ENCODE peak calls at places on chromosomes 13 and 19, in nine cellular contexts. L is cardiac fibroblast; I is H9; J is mesenchymal stem cell; F is stimulated activated CD4-positive, alpha-beta T cell treated with anti-CD3 and anti-CD28 coated beads, Interleukin-12 subunit alpha, Interleukin-12 subunit beta, amount 100 ng/mL, for 4 hours; N is 8988T; Q is psoas muscle; U is lung microvascular endothelial cell; H is lung. T is an unnamed sample.

GRCh38 chr19:2638417-2638940 is 64.0 kb downstream of the GNG7 start:
- DNase-seq in L (no peak), I (no peak), J (no peak), F (no peak), N (no peak), Q (no peak), U (no peak), H (no peak), T (no peak)

GRCh38 chr19:49924004-49924880 is 4.8 kb upstream of the ATF5 start:
- DNase-seq in L (no peak), I (no peak), J (no peak), F (no peak), N (no peak), Q (peak), U (no peak), H (no peak), T (no peak)

GRCh38 chr19:39502640-39503417 is 4.1 kb downstream of the DLL3 start:
- DNase-seq in L (peak), I (peak), J (peak), F (peak), N (peak), Q (peak), U (peak), H (peak), T (no peak)

GRCh38 chr19:46732966-46733692 is 12.7 kb upstream of the FKRP start:
- DNase-seq in L (no peak), I (no peak), J (peak), F (no peak), N (no peak), Q (peak), U (peak), H (no peak), T (no peak)

GRCh38 chr19:5326986-5327623 is 13.5 kb downstream of the PTPRS start:
- DNase-seq in L (no peak), I (no peak), J (no peak), F (no peak), N (no peak), Q (no peak), U (no peak), H (no peak), T (no peak)

GRCh38 chr19:48424694-48425219 is 21.0 kb upstream of the GRWD1 start:
- DNase-seq in L (peak), I (peak), J (peak), F (no peak), N (peak), Q (no peak), U (peak), H (no peak), T (no peak)

GRCh38 chr13:114012141-114012540 is 38.3 kb upstream of the C13orf46 start:
- DNase-seq in L (no peak), I (no peak), J (no peak), F (no peak), N (no peak), Q (no peak), U (no peak), H (no peak), T (no peak)

GRCh38 chr13:109369357-109370052 is 416.9 kb downstream of the IRS2 start:
- DNase-seq in L (no peak), I (no peak), J (no peak), F (no peak), N (no peak), Q (no peak), U (no peak), H (no peak), T (no peak)

GRCh38 chr13:111955412-111955769 is 111.6 kb upstream of the SOX1 start:
- DNase-seq in L (no peak), I (peak), J (no peak), F (no peak), N (no peak), Q (no peak), U (no peak), H (no peak), T (no peak)

GRCh38 chr19:47049307-47049700 is 880 bp upstream of the TMEM160 start:
- DNase-seq in L (peak), I (no peak), J (no peak), F (no peak), N (no peak), Q (no peak), U (no peak), H (no peak), T (no peak)

GRCh38 chr13:48661112-48661511 is 7.4 kb downstream of the CYSLTR2 start:
- DNase-seq in L (no peak), I (no peak), J (no peak), F (no peak), N (no peak), Q (no peak), U (no peak), H (no peak), T (no peak)